ENCODE peak calls at places on chromosomes 13 and 19, in seven cellular contexts. One of them, this sample, is unnamed.

GRCh38 chr13:43991773-43992201 is 112.1 kb downstream of the LACC1 start:
- DNase-seq in endothelial cell of umbilical vein: no peak
- DNase-seq in transverse colon: no peak
- DNase-seq in ovary: no peak
- DNase-seq in sigmoid colon: no peak
- DNase-seq in IMR-90: no peak
- DNase-seq in adrenal gland: peak; percentile 25
- DNase-seq in this sample: no peak

GRCh38 chr13:74920945-74921725 is 560.8 kb downstream of the TBC1D4 start:
- DNase-seq in IMR-90: no peak
- DNase-seq in ovary: no peak
- DNase-seq in adrenal gland: no peak
- DNase-seq in endothelial cell of umbilical vein: no peak
- DNase-seq in transverse colon: no peak
- DNase-seq in sigmoid colon: no peak
- DNase-seq in this sample: no peak

GRCh38 chr19:38239816-38240215 is 15.8 kb upstream of the DPF1 start:
- DNase-seq in IMR-90: no peak
- DNase-seq in endothelial cell of umbilical vein: no peak
- DNase-seq in sigmoid colon: no peak
- DNase-seq in transverse colon: no peak
- DNase-seq in ovary: no peak
- DNase-seq in adrenal gland: no peak
- DNase-seq in this sample: no peak

GRCh38 chr13:86563308-86563707 is 764.1 kb upstream of the SLITRK6 start:
- DNase-seq in transverse colon: no peak
- DNase-seq in ovary: no peak
- DNase-seq in sigmoid colon: no peak
- DNase-seq in IMR-90: peak; percentile 75
- DNase-seq in adrenal gland: no peak
- DNase-seq in endothelial cell of umbilical vein: peak; percentile 1
- DNase-seq in this sample: no peak

GRCh38 chr13:97911311-97912138 is 42.0 kb upstream of the IPO5 start:
- DNase-seq in sigmoid colon: no peak
- DNase-seq in adrenal gland: peak; percentile 15
- DNase-seq in transverse colon: no peak
- DNase-seq in ovary: no peak
- DNase-seq in IMR-90: peak; percentile 32
- DNase-seq in endothelial cell of umbilical vein: peak; percentile 14
- DNase-seq in this sample: no peak

GRCh38 chr13:26062853-26063444 is 11.1 kb upstream of the SHISA2 start:
- DNase-seq in ovary: no peak
- DNase-seq in IMR-90: peak; percentile 33
- DNase-seq in adrenal gland: peak; percentile 40
- DNase-seq in transverse colon: peak; percentile 15
- DNase-seq in sigmoid colon: no peak
- DNase-seq in endothelial cell of umbilical vein: peak; percentile 64
- DNase-seq in this sample: no peak

GRCh38 chr19:19261350-19262189 is 11.5 kb downstream of the TM6SF2 start:
- DNase-seq in endothelial cell of umbilical vein: no peak
- DNase-seq in IMR-90: no peak
- DNase-seq in adrenal gland: no peak
- DNase-seq in transverse colon: no peak
- DNase-seq in ovary: peak; percentile 25
- DNase-seq in sigmoid colon: no peak
- DNase-seq in this sample: no peak

GRCh38 chr19:54035215-54036178 is 28.2 kb downstream of the VSTM1 start:
- DNase-seq in IMR-90: peak; percentile 78
- DNase-seq in adrenal gland: no peak
- DNase-seq in transverse colon: no peak
- DNase-seq in endothelial cell of umbilical vein: peak; percentile 86
- DNase-seq in ovary: no peak
- DNase-seq in sigmoid colon: no peak
- DNase-seq in this sample: no peak

GRCh38 chr13:97631158-97631557 is 197.2 kb downstream of the RAP2A start:
- DNase-seq in endothelial cell of umbilical vein: no peak
- DNase-seq in IMR-90: no peak
- DNase-seq in ovary: no peak
- DNase-seq in adrenal gland: no peak
- DNase-seq in transverse colon: no peak
- DNase-seq in sigmoid colon: no peak
- DNase-seq in this sample: no peak

GRCh38 chr13:88937381-88937780 is 1266.2 kb downstream of the SLITRK5 start:
- DNase-seq in ovary: no peak
- DNase-seq in transverse colon: no peak
- DNase-seq in adrenal gland: no peak
- DNase-seq in IMR-90: no peak
- DNase-seq in sigmoid colon: no peak
- DNase-seq in endothelial cell of umbilical vein: no peak
- DNase-seq in this sample: no peak

GRCh38 chr13:64753606-64754005 is 2476.5 kb downstream of the PCDH9 start:
- DNase-seq in sigmoid colon: no peak
- DNase-seq in IMR-90: peak; percentile 51
- DNase-seq in transverse colon: no peak
- DNase-seq in endothelial cell of umbilical vein: no peak
- DNase-seq in ovary: no peak
- DNase-seq in adrenal gland: no peak
- DNase-seq in this sample: no peak

GRCh38 chr13:29484236-29484635 is 111.3 kb downstream of the SLC7A1 start:
- DNase-seq in transverse colon: no peak
- DNase-seq in sigmoid colon: no peak
- DNase-seq in adrenal gland: no peak
- DNase-seq in ovary: no peak
- DNase-seq in endothelial cell of umbilical vein: no peak
- DNase-seq in IMR-90: no peak
- DNase-seq in this sample: no peak

GRCh38 chr13:112562254-112562653 is 25.7 kb downstream of the TUBGCP3 start:
- DNase-seq in transverse colon: no peak
- DNase-seq in ovary: no peak
- DNase-seq in IMR-90: no peak
- DNase-seq in adrenal gland: no peak
- DNase-seq in endothelial cell of umbilical vein: no peak
- DNase-seq in sigmoid colon: no peak
- DNase-seq in this sample: no peak

GRCh38 chr13:47650221-47650620 is 350.9 kb downstream of the SUCLA2 start:
- DNase-seq in transverse colon: no peak
- DNase-seq in sigmoid colon: no peak
- DNase-seq in IMR-90: no peak
- DNase-seq in adrenal gland: no peak
- DNase-seq in endothelial cell of umbilical vein: no peak
- DNase-seq in ovary: no peak
- DNase-seq in this sample: no peak

GRCh38 chr19:2455481-2456300 is 1.1 kb downstream of the LMNB2 start:
- DNase-seq in transverse colon: peak; percentile 61
- DNase-seq in IMR-90: no peak
- DNase-seq in sigmoid colon: no peak
- DNase-seq in ovary: no peak
- DNase-seq in endothelial cell of umbilical vein: no peak
- DNase-seq in adrenal gland: peak; percentile 33
- DNase-seq in this sample: peak; percentile 91

GRCh38 chr13:20161275-20161950 is 561 bp upstream of the GJA3 start:
- DNase-seq in ovary: no peak
- DNase-seq in endothelial cell of umbilical vein: no peak
- DNase-seq in adrenal gland: no peak
- DNase-seq in sigmoid colon: no peak
- DNase-seq in transverse colon: peak; percentile 39
- DNase-seq in IMR-90: no peak
- DNase-seq in this sample: no peak

GRCh38 chr13:109773276-109773675 is 13.1 kb downstream of the IRS2 start:
- DNase-seq in sigmoid colon: no peak
- DNase-seq in adrenal gland: peak; percentile 70
- DNase-seq in transverse colon: no peak
- DNase-seq in ovary: no peak
- DNase-seq in IMR-90: no peak
- DNase-seq in endothelial cell of umbilical vein: no peak
- DNase-seq in this sample: no peak

GRCh38 chr19:29400917-29401711 is 124.7 kb upstream of the VSTM2B start:
- DNase-seq in ovary: no peak
- DNase-seq in endothelial cell of umbilical vein: no peak
- DNase-seq in sigmoid colon: no peak
- DNase-seq in adrenal gland: no peak
- DNase-seq in transverse colon: no peak
- DNase-seq in IMR-90: no peak
- DNase-seq in this sample: no peak

GRCh38 chr19:16320987-16321386 is 3.6 kb upstream of the KLF2 start:
- DNase-seq in transverse colon: no peak
- DNase-seq in adrenal gland: no peak
- DNase-seq in ovary: no peak
- DNase-seq in IMR-90: no peak
- DNase-seq in endothelial cell of umbilical vein: no peak
- DNase-seq in sigmoid colon: no peak
- DNase-seq in this sample: no peak

GRCh38 chr19:32464279-32464678 is 58.7 kb downstream of the DPY19L3 start:
- DNase-seq in endothelial cell of umbilical vein: peak; percentile 21
- DNase-seq in sigmoid colon: no peak
- DNase-seq in adrenal gland: no peak
- DNase-seq in transverse colon: no peak
- DNase-seq in IMR-90: peak; percentile 10
- DNase-seq in ovary: no peak
- DNase-seq in this sample: no peak

GRCh38 chr13:113452942-113453901 is at the start of gene ADPRHL1:
- DNase-seq in ovary: no peak
- DNase-seq in endothelial cell of umbilical vein: no peak
- DNase-seq in adrenal gland: no peak
- DNase-seq in sigmoid colon: peak; percentile 70
- DNase-seq in transverse colon: no peak
- DNase-seq in IMR-90: no peak
- DNase-seq in this sample: no peak

GRCh38 chr13:80524447-80525215 is 183.7 kb upstream of the SPRY2 start:
- DNase-seq in transverse colon: no peak
- DNase-seq in adrenal gland: peak; percentile 4
- DNase-seq in ovary: no peak
- DNase-seq in IMR-90: no peak
- DNase-seq in endothelial cell of umbilical vein: peak; percentile 55
- DNase-seq in sigmoid colon: no peak
- DNase-seq in this sample: no peak

GRCh38 chr13:33119886-33120543 is 103.8 kb downstream of the KL start:
- DNase-seq in ovary: no peak
- DNase-seq in transverse colon: no peak
- DNase-seq in endothelial cell of umbilical vein: no peak
- DNase-seq in sigmoid colon: no peak
- DNase-seq in IMR-90: peak; percentile 39
- DNase-seq in adrenal gland: no peak
- DNase-seq in this sample: no peak

GRCh38 chr19:12838182-12838890 is at the start of gene MAST1:
- DNase-seq in transverse colon: peak; percentile 46
- DNase-seq in ovary: no peak
- DNase-seq in IMR-90: no peak
- DNase-seq in sigmoid colon: no peak
- DNase-seq in adrenal gland: peak; percentile 60
- DNase-seq in endothelial cell of umbilical vein: no peak
- DNase-seq in this sample: peak; percentile 40

DNA sequence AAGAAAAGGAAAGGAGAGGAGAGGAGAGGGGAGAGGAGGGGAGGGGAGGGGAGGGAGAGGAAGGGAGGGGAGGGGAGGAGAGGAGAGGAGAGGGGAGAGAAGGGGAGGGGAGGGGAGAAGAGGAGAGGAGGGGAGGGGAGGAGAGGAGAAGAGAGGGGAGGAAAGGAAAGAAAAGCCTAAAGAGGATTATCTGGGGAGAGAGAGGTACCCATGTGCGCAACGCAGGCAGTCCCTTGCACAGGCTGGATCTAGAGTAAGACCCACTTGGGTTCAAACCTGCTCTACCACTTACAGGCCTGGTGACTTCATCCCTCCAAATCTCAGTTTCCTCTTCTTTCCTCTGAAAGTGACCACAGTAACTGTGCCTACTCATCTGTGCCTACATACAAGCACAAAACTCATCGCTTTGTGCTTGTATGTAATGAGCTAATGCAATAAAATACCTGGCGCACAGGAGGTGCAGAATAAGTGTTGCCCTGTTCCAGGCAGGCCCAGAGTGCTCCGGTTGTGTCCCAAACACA is 753 bp upstream of the MAP1S start:
- DNase-seq in sigmoid colon: no peak
- DNase-seq in ovary: no peak
- DNase-seq in transverse colon: no peak
- DNase-seq in adrenal gland: no peak
- DNase-seq in IMR-90: no peak
- DNase-seq in endothelial cell of umbilical vein: no peak
- DNase-seq in this sample: peak; percentile 47
- H3K4me3 ChIP-seq in sigmoid colon: peak overlapping the region; percentile 95
- H3K4me3 ChIP-seq in ovary: no peak overlapping the region
- H3K4me3 ChIP-seq in transverse colon: peak overlapping the region; percentile 97
- H3K4me3 ChIP-seq in adrenal gland: no peak overlapping the region
- H3K4me3 ChIP-seq in IMR-90: no peak overlapping the region
- H3K4me3 ChIP-seq in endothelial cell of umbilical vein: no peak overlapping the region
- H3K4me3 ChIP-seq in this sample: peak overlapping the region; percentile 99

GRCh38 chr19:49968279-49968922 is 7.4 kb upstream of the SIGLEC11 start:
- DNase-seq in IMR-90: no peak
- DNase-seq in transverse colon: no peak
- DNase-seq in ovary: no peak
- DNase-seq in adrenal gland: peak; percentile 32
- DNase-seq in sigmoid colon: no peak
- DNase-seq in endothelial cell of umbilical vein: no peak
- DNase-seq in this sample: peak; percentile 29
- H3K4me1 ChIP-seq in IMR-90: no peaks in the 10 kb centered on the region
- H3K4me1 ChIP-seq in transverse colon: peaks cover 8% of the 10 kb centered on the region
- H3K4me1 ChIP-seq in ovary: peaks cover 18% of the 10 kb centered on the region
- H3K4me1 ChIP-seq in adrenal gland: peaks cover 7% of the 10 kb centered on the region
- H3K4me1 ChIP-seq in sigmoid colon: peaks cover 9% of the 10 kb centered on the region
- H3K4me1 ChIP-seq in endothelial cell of umbilical vein: no peaks in the 10 kb centered on the region
- H3K4me1 ChIP-seq in this sample: no peaks in the 10 kb centered on the region

DNA sequence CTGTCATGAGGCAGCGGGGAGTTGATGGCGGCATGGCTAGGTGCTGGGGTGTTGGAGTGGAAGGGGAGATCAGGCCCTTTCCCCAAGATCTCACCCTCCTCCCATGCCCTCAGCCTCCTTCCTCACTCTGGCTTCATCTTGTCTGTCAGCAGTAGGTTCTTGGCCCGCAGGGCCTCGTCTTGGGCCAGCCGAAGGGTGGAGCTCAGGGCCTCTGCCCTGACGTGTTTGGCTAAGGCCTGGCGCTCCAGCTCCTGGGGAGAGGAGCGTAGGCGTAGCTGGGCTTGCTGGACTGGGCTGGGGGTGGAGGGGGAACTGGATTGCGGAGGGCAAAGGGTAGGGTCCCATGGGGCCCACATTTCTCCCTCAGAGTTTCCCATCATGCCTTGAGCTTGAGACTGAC is 23.2 kb downstream of the TSKS start:
- DNase-seq in adrenal gland: no peak
- DNase-seq in transverse colon: no peak
- DNase-seq in ovary: no peak
- DNase-seq in IMR-90: no peak
- DNase-seq in sigmoid colon: no peak
- DNase-seq in endothelial cell of umbilical vein: no peak
- DNase-seq in this sample: no peak
- TF ChIP-seq POLR2A in adrenal gland: no peak
- TF ChIP-seq POLR2A in transverse colon: no peak
- TF ChIP-seq POLR2A in ovary: no peak
- TF ChIP-seq POLR2A in IMR-90: no peak
- TF ChIP-seq POLR2A in sigmoid colon: no peak
- TF ChIP-seq POLR2A in endothelial cell of umbilical vein: no peak
- TF ChIP-seq POLR2A in this sample: no peak

DNA sequence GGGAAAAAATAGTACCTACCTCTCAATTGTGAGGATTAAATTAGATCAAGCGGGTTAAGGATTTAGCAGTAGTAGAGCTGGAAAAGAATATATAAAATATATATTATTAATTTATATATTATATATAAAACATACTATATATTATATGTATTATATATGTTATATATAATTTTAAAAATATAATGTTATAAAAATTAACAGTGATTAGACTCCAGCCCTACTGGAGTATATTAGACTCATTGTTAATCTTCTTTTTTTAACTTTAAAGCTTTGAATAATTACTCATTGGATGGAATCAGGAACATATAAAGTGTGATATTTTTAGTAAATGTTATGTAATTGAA is 380 bp upstream of the MRPL54 start:
- DNase-seq in sigmoid colon: no peak
- DNase-seq in adrenal gland: no peak
- DNase-seq in transverse colon: no peak
- DNase-seq in ovary: no peak
- DNase-seq in endothelial cell of umbilical vein: no peak
- DNase-seq in IMR-90: no peak
- DNase-seq in this sample: no peak
- H3K4me3 ChIP-seq in sigmoid colon: peak overlapping the region; percentile 72
- H3K4me3 ChIP-seq in adrenal gland: no peak overlapping the region
- H3K4me3 ChIP-seq in transverse colon: no peak overlapping the region
- H3K4me3 ChIP-seq in ovary: no peak overlapping the region
- H3K4me3 ChIP-seq in endothelial cell of umbilical vein: peak overlapping the region; percentile 73
- H3K4me3 ChIP-seq in IMR-90: no peak overlapping the region
- H3K4me3 ChIP-seq in this sample: peak overlapping the region; percentile 62